ENCODE peak calls at places on chromosomes 6 and 20, in five cellular contexts. H, A, Z, Y and B are unnamed samples. For H3K4me1, the result is how much of the 10 kb centered on the place peaks cover.

GRCh38 chr20:32247957-32248497 is 29.4 kb upstream of the KIF3B start:
- DNase-seq in A (no peak), H (no peak), Z (no peak), Y (no peak), B (no peak)

GRCh38 chr6:79913369-79913768 is 34.0 kb downstream of the ELOVL4 start:
- DNase-seq in A (no peak), Y (no peak), H (no peak), Z (no peak), B (no peak)

GRCh38 chr20:54382419-54382818 is 93.0 kb upstream of the DOK5 start:
- DNase-seq in H (no peak), Y (no peak), Z (no peak), A (no peak), B (no peak)

GRCh38 chr6:27532820-27533538 is 60.1 kb upstream of the ZNF184 start:
- DNase-seq in Z (no peak), Y (no peak), H (no peak), A (peak), B (no peak)

GRCh38 chr6:159532155-159532554 is 160.9 kb downstream of the SOD2 start:
- DNase-seq in Z (no peak), A (no peak), H (no peak), Y (no peak), B (no peak)

GRCh38 chr6:165662671-165663282 is at the start of gene PDE10A:
- DNase-seq in Z (peak), A (peak), Y (no peak), H (peak), B (peak)

GRCh38 chr6:145887969-145888368 is 73.4 kb upstream of the FBXO30 start:
- DNase-seq in A (peak), Z (no peak), Y (no peak), H (no peak), B (peak)

GRCh38 chr6:3603443-3604130 is 146.7 kb upstream of the SLC22A23 start:
- DNase-seq in Y (no peak), A (peak), H (no peak), Z (no peak), B (no peak)

GRCh38 chr6:111610548-111611172 is 5.0 kb upstream of the TRAF3IP2 start:
- DNase-seq in A (no peak), H (no peak), Y (peak), Z (no peak), B (no peak)

GRCh38 chr6:21305827-21306469 is 287.6 kb upstream of the SOX4 start:
- DNase-seq in A (peak), Y (no peak), H (no peak), Z (no peak), B (no peak)

GRCh38 chr6:41159415-41160082 is 3.4 kb downstream of the TREM2 start:
- DNase-seq in Y (no peak), H (no peak), A (peak), Z (no peak), B (no peak)

GRCh38 chr20:33443006-33443511 is 504 bp downstream of the SNTA1 start:
- DNase-seq in A (no peak), H (peak), Y (peak), Z (peak), B (no peak)

GRCh38 chr6:135006386-135006914 is 48.2 kb downstream of the HBS1L start:
- DNase-seq in Y (no peak), Z (no peak), A (no peak), H (no peak), B (no peak)

GRCh38 chr6:42200035-42200434 is 5.3 kb upstream of the GUCA1B start:
- DNase-seq in Z (no peak), Y (no peak), A (peak), H (no peak), B (no peak)

GRCh38 chr20:47502271-47502730 is 614 bp downstream of the NCOA3 start:
- DNase-seq in Y (peak), Z (peak), A (peak), H (no peak), B (no peak)
- H3K27ac ChIP-seq in Y (peak), Z (peak), A (peak), H (peak), B (peak)

GRCh38 chr20:61520076-61520639 is 268.1 kb downstream of the CDH4 start:
- DNase-seq in Y (peak), A (no peak), H (no peak), Z (no peak), B (no peak)
- H3K4me1 ChIP-seq in Y (under half), A (under half), H (under half), Z (under half), B (under half)

DNA sequence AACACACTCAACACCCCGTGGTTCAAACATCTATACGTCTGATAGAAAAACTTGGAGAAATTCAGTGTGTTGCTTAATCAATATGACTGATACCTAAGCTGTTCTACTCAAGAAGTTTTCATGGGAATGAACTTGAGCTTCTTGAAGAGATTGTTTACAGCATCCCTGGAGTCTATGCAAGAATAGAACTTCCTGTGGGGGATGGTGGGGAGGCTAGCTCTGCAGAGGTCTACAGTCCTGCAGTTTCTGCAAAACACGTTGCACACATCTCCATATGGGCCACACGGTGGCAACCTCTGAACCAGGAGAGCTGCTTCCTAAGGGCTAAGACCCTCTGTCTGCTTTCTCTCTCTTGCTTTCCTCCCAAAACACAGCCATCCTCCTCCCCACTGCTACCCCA is 32.7 kb upstream of the FANCE start:
- DNase-seq in Y (no peak), H (no peak), A (peak), Z (no peak), B (peak)
- H3K27ac ChIP-seq in Y (no peak), H (no peak), A (no peak), Z (no peak), B (peak)

GRCh38 chr6:149995971-149996370 is 29.4 kb downstream of the RAET1L start:
- DNase-seq in A (no peak), Z (no peak), H (no peak), Y (no peak), B (no peak)
- H3K4me1 ChIP-seq in A (under half), Z (under half), H (under half), Y (under half), B (under half)

DNA sequence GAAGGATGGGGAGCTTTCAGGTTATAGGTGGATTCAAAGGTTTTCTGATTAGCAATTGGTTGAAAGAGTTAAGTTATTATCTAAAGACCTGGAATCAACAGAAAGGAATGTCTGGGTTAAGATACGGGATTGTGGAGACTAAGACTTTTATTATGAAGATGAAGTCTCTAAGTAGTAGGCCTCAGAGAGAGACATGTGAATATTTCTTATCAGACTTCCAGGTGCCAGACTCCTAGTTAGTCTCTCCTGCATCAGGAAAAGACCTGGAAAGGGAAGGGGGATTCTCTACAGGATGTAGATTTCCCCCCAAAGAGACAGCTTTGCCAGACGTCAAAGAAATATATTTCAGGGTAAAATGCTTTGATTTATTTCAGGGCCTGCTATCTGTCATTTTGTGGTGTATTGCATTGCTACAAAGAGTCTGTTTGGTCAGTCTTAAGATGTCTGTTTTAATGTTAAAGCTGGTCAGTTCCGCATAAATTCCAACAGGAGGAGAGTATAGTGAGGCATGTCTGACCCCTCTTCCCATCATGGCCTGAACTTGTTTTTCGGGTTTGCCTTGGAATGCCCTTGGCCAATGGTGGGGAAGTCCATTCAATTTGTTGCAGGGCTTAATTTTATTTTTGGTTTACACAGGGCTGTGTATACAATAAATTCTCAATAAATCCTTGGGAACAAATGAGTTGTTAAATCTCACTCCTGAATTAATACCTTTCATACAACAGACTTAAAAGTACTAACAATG is 103.4 kb upstream of the RALGAPA2 start:
- DNase-seq in Y (no peak), Z (no peak), A (no peak), H (no peak), B (no peak)
- H3K27ac ChIP-seq in Y (no peak), Z (no peak), A (no peak), H (no peak), B (no peak)

GRCh38 chr6:7171119-7171518 is 63.4 kb downstream of the RREB1 start:
- DNase-seq in Z (no peak), A (no peak), Y (no peak), H (no peak), B (no peak)

GRCh38 chr6:7171733-7172132 is 64.0 kb downstream of the RREB1 start:
- DNase-seq in H (no peak), Z (no peak), A (no peak), Y (no peak), B (no peak)

GRCh38 chr6:7169296-7169721 is 61.5 kb downstream of the RREB1 start:
- DNase-seq in H (no peak), A (peak), Z (peak), Y (no peak), B (no peak)

GRCh38 chr6:7172605-7173185 is 64.9 kb downstream of the RREB1 start:
- DNase-seq in H (no peak), Y (no peak), Z (no peak), A (peak), B (no peak)

DNA sequence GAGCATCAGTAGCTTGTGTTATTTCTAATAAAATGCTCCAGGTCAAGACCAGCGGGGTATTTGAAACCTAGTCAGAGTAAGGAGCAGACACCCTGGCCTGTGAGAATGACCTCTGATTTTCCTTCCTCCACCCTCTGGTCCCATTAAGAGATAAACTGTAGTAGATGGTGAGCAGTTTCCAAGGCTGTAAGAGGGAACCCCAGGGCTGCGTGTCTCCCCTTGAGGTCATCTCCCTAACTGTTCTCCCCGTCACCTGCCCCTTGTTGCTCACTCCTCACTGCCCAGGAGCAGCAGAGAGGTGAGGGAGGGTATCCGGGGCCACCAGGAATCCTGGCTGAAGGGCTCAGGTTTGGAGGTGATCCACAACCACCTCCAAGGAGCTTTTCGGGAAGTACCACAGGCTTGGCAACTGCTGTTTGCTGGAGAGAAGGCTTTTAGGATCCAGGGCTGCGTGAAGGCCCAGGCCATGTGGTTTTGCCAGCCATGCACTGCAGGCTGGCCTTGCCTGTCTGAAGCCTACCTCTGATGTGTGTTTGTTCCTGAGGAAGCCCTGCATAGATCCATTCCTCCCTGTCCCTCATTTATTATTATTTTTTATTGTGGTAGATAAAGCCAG is 62.5 kb downstream of the RREB1 start:
- DNase-seq in H (no peak), A (no peak), Z (no peak), Y (no peak), B (no peak)
- H3K4me1 ChIP-seq in H (under half), A (under half), Z (under half), Y (half or more), B (under half)

DNA sequence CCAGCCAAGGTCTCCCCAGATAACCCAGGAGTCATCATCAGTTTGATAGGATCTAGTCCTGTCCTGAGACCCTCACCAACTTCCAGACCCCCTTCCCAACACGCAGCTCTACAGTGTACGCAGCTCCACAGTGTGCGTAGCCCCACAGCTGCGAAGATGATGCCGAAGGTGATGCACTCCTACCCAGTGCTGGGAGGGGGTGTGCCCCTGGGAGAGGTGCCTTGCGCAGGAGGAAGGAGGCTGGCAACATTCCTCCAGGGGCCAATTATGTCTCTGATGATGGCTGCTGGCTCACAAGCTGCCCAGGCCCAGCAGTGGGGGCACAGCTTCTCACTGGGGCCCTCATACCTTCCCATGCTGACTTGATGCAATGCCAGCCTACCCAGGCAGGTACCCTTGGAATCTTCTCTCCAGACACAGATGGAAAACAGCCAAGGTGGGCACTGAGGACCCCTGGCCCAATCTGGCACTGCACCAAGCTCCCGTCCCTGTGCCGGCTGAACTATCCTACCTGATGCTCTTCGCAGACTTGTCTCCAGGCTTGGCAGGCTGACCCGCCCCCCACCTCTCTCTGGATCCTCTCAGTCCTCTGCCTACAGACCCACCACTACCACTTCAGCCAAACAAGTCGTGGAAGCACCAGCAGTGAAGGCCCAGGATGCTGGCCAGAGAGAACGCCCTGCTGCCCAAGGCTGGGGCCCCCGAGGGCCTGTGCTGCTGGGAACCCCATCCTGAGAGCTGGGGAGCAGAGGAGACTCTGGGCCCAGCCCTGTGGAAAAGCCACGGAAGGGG is 1.4 kb downstream of the ZNF512B start:
- DNase-seq in Y (peak), A (no peak), H (no peak), Z (peak), B (no peak)
- H3K27ac ChIP-seq in Y (no peak), A (peak), H (peak), Z (peak), B (no peak)

DNA sequence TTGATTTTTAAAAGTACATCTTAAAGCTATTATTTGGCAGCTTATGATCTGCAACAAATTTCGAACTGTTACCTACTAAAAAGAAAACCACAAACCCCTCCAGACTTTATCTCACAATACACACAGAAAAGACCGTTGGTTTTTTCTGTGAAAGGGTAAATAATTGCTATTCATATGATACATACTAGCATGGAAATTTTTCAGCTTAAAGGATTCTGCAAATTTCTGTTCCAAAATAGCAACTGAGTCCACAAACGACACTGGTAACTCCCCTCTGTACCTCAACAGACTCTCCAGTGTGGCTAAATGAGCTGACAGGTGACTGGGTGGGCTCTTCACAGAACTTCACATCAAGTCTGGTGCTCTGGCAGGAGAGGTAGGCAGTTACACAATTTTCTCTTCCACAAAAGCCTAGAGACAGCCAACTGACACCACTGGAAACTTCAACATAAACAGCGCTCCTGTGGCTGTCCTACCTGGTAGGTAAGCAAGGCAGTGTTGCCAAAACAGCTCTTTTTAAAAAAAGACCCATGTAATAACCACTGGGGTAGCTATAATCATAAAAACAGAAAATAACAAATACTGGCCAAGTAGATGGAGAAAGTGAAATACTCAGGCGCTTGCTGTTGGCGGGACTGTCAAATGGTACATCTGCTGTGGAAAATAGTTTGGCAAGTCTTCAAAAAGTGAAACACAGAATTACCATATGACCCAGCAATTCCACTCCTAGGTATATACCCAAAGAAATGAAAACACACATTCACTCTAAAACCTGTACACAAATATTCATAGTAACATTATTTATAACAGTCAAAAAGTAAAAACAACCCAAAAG is 37.8 kb downstream of the ELOVL5 start:
- DNase-seq in H (no peak), Z (no peak), A (no peak), Y (no peak), B (no peak)
- H3K4me1 ChIP-seq in H (half or more), Z (under half), A (under half), Y (under half), B (under half)

GRCh38 chr6:37319856-37320255 is 33.9 kb upstream of the RNF8 start:
- DNase-seq in A (no peak), H (no peak), Z (no peak), Y (no peak), B (no peak)
- H3K27ac ChIP-seq in A (peak), H (no peak), Z (no peak), Y (no peak), B (no peak)